ENCODE peak calls at places on chromosome 10, in five cellular contexts. R is thoracic aorta, C is A549, S is HCT116, Q is dorsolateral prefrontal cortex. Y is an unnamed sample.

GRCh38 chr10:118800920-118801319 is 46.1 kb upstream of the CACUL1 start:
- DNase-seq in C (no peak), S (no peak), R (no peak), Q (no peak), Y (peak; percentile 23)

GRCh38 chr10:49691588-49691987 is 12.1 kb downstream of the C10orf53 start:
- DNase-seq in Q (no peak), C (no peak), S (no peak), R (no peak), Y (no peak)

GRCh38 chr10:79308969-79309665 is 38.2 kb upstream of the PPIF start:
- DNase-seq in R (no peak), S (no peak), Q (no peak), C (no peak), Y (no peak)

GRCh38 chr10:30786131-30786530 is 156.6 kb upstream of the LYZL2 start:
- DNase-seq in R (no peak), S (no peak), C (no peak), Q (no peak), Y (peak; percentile 11)

GRCh38 chr10:28661035-28661434 is 16.3 kb upstream of the BAMBI start:
- DNase-seq in Q (no peak), C (no peak), R (no peak), S (no peak), Y (peak; percentile 40)

GRCh38 chr10:4062072-4062471 is 277.1 kb upstream of the KLF6 start:
- DNase-seq in C (no peak), Q (no peak), R (no peak), S (no peak), Y (no peak)

GRCh38 chr10:80206277-80206655 is 929 bp upstream of the ANXA11 start:
- DNase-seq in R (no peak), Q (no peak), S (no peak), C (no peak), Y (no peak)

GRCh38 chr10:120824864-120825263 is 26.3 kb upstream of the WDR11 start:
- DNase-seq in Q (no peak), C (peak; percentile 20), S (peak; percentile 54), R (no peak), Y (peak; percentile 11)

GRCh38 chr10:107425844-107426553 is 261.5 kb upstream of the SORCS1 start:
- DNase-seq in Q (no peak), S (no peak), R (no peak), C (no peak), Y (no peak)

DNA sequence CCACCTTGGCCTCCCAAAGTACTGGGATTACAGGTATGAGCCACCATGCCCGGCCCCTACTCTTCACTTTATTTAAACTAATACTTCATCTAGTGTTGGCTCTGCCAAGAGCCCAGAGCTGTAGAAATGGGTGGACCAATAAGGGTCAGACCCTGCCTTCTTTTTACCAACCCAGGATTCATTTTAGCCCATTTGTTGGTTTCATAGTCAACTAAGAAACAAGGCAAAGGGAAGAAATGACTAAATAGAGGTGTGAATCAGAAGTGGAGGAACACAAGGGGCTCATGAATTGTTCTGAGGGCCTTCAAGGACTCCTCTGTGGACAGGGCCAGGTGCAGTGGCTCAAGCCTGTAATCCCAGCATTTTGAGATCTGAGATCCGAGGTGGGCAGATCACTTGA is 1.1 kb downstream of the ANKRD2 start:
- DNase-seq in R (no peak), S (no peak), C (no peak), Q (no peak), Y (no peak)
- H3K27ac ChIP-seq in R (no peak overlapping the region), S (peak overlapping the region; percentile 69), C (peak overlapping the region; percentile 93), Q (no peak overlapping the region), Y (no peak overlapping the region)

GRCh38 chr10:101005869-101006567 is 6.4 kb downstream of the LZTS2 start:
- DNase-seq in C (no peak), R (no peak), Q (no peak), S (no peak), Y (no peak)
- H3K27ac ChIP-seq in C (no peak overlapping the region), R (no peak overlapping the region), Q (peak overlapping the region; percentile 100), S (no peak overlapping the region), Y (no peak overlapping the region)

GRCh38 chr10:59704644-59705043 is 5.0 kb downstream of the SLC16A9 start:
- DNase-seq in C (no peak), R (no peak), S (no peak), Q (no peak), Y (no peak)

GRCh38 chr10:59711871-59712491 is 2.3 kb upstream of the SLC16A9 start:
- DNase-seq in S (no peak), C (no peak), Q (no peak), R (no peak), Y (no peak)

GRCh38 chr10:59709472-59710125 is at the start of gene SLC16A9:
- DNase-seq in Q (peak; percentile 53), R (no peak), C (peak; percentile 53), S (peak; percentile 27), Y (peak; percentile 32)

GRCh38 chr10:59706851-59707797 is 2.5 kb downstream of the SLC16A9 start:
- DNase-seq in S (no peak), C (no peak), R (no peak), Q (no peak), Y (no peak)

GRCh38 chr10:59708816-59709471 is 706 bp downstream of the SLC16A9 start:
- DNase-seq in R (no peak), C (peak; percentile 25), Q (no peak), S (no peak), Y (peak; percentile 26)
- H3K27ac ChIP-seq in R (peak overlapping the region; percentile 72), C (no peak overlapping the region), Q (no peak overlapping the region), S (peak overlapping the region; percentile 73), Y (no peak overlapping the region)

DNA sequence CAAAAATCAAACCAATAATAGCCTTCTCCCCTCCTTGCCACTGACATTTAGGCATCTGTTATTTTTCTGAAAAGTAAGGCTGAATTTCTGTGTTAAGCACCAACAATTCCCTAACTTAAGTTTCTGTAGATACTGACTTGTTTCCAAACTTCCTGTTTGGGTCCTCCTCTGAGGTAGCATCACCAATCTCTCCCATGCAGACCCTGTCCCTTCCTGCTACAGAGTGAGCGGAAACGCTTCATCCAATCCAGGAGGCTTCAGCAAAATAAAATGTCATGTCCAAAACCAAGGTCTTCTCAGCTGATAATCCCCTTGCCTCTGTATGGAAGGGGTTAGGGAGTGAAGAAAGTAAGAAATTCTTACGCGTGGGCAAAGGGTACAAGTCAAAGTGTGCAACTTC is 29.9 kb downstream of the XPNPEP1 start:
- DNase-seq in Q (no peak), C (no peak), S (no peak), R (no peak), Y (no peak)
- H3K27ac ChIP-seq in Q (peak overlapping the region; percentile 86), C (no peak overlapping the region), S (no peak overlapping the region), R (peak overlapping the region; percentile 88), Y (no peak overlapping the region)

GRCh38 chr10:33193867-33194521 is 140.5 kb downstream of the NRP1 start:
- DNase-seq in Q (no peak), C (peak; percentile 53), R (no peak), S (no peak), Y (peak; percentile 72)
- H3K27ac ChIP-seq in Q (no peak overlapping the region), C (peak overlapping the region; percentile 79), R (peak overlapping the region; percentile 60), S (no peak overlapping the region), Y (no peak overlapping the region)

DNA sequence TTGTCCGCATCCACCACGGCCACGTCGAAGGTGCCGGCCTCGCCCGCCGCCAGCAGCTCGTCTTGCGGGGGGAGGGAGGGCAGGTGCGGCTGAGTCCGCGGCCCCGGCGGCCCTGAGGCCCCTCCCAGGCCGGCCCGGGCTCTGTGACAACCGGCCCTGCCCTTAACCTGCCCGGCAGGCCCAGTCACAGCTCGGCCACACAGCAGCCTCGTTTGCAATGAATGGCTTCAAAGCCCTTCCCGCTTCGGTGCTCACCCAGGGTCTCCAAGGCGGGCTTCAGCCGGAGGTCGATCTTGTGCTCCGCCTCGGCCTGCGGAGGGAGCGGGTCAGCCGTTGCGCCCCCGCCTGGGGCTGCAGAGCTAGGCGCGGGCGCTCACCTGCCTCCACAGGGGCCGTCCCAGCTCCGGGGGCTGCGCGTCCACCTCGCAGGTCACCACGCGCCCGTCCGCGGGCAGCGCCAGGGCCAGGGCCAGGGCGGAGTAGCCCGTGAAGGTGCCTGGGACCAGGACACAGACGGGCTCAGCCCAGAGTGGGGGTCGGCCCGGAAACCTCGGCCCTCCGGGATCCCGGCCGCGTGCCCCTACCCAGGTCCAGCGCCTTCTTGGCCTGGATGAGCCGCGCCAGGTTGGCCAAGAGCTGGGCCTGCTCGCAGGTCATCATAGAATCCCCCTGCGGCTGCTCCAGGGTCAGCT is 928 bp downstream of the COMTD1 start:
- DNase-seq in R (no peak), C (no peak), S (no peak), Q (no peak), Y (no peak)
- H3K27ac ChIP-seq in R (peak overlapping the region; percentile 78), C (peak overlapping the region; percentile 92), S (peak overlapping the region; percentile 92), Q (peak overlapping the region; percentile 71), Y (peak overlapping the region; percentile 9)

DNA sequence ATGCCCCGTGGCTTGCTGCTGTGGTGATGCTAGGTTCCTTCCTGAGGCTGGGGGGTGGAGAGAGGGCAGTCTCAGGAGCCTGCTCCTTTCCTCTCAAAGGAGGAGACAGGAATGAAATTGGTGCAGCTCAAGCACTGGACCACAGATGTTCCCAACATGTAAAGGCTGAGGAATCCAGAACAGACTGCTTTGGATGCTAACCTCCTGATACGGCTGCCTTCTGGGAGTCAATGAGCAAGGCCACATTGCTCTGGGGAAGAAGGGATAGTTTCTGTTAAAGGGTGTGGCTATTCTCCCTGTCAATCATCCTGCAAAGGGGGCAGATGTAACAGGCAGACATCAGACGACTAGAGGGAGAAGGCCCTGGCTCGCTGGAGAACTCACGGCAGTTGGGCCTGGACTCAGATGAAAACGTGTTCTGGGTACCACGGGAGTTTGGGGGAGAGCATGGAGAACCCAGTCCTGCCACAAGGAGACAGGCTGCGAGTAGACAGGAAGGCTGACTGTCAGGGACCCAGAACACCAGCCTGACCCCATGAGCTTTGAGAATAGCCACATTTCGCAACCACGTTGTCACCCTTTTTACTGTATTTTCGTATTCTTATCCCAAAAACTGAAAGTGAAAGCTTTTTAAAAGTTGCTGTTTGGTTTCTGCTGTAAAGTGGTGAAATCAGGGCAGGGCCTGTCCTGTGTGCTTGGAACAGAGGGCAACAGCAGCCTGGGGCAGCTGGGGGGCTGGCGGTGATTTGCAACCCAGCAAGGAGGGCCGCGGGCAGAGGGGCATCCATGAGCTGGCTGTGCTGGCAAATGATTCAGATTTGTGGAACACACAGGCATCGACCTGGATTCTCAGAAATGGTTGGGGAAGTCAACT is 95.4 kb downstream of the MYOF start:
- DNase-seq in C (no peak), S (no peak), Q (no peak), R (no peak), Y (no peak)
- H3K27ac ChIP-seq in C (no peak overlapping the region), S (peak overlapping the region; percentile 87), Q (peak overlapping the region; percentile 27), R (peak overlapping the region; percentile 15), Y (no peak overlapping the region)

GRCh38 chr10:2790437-2790836 is 276.9 kb upstream of the PFKP start:
- DNase-seq in S (no peak), C (no peak), R (no peak), Q (no peak), Y (no peak)

DNA sequence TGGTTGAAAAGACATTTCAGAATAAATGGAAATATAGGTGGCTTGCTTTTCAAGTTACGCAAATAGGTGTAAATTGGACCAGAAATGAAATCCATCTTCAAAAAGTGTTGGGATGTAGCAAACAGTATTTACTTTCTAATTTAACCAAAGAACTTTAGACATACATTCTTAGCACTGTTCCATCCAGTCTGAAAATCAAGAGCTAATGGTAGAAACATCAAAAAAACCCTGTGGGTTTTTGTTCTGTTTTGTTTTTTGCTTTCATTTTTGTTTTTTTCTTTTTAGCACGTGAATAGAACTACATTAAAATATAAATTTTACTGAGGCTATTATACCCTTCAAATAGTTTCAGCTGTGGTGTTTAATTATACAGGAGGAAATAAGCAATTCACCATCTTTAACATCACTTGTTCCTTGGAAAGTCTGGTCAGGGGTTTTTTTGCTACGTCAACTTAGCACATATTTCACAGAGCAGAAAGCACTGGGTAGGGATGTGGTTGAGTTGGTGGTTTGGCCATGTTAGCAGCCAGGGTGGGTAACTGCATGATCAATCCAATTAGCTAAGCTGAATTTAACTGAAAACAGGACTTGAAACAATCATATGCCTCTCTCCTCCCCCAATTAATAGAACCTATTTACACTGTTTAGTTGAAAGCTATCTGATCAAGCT is 275.4 kb upstream of the PFKP start:
- DNase-seq in Q (no peak), R (no peak), C (no peak), S (no peak), Y (no peak)
- H3K27ac ChIP-seq in Q (no peak overlapping the region), R (no peak overlapping the region), C (no peak overlapping the region), S (no peak overlapping the region), Y (no peak overlapping the region)

Y was measured in foreskin keratinocyte.